ENCODE peak calls at places on chromosomes 5 and 9, in five cellular contexts. E is CD4-positive, CD25-positive, alpha-beta regulatory T cell; I is heart left ventricle; A is activated gamma-delta T cell; N is HuH-7.5. C is an unnamed sample.

GRCh38 chr5:149549461-149550266 is 1.6 kb downstream of the CSNK1A1 start:
- DNase-seq in A (no peak), I (no peak), E (peak; percentile 26), N (no peak), C (no peak)

GRCh38 chr5:67414712-67415111 is 218.1 kb upstream of the CD180 start:
- DNase-seq in E (no peak), N (no peak), I (no peak), A (no peak), C (no peak)

GRCh38 chr9:16321461-16322119 is 548.9 kb downstream of the BNC2 start:
- DNase-seq in E (no peak), A (no peak), N (no peak), I (no peak), C (no peak)

GRCh38 chr9:134626576-134627416 is 14.8 kb upstream of the COL5A1 start:
- DNase-seq in I (no peak), A (no peak), E (no peak), N (no peak), C (no peak)

GRCh38 chr5:141560141-141560540 is 58.7 kb downstream of the DIAPH1 start:
- DNase-seq in N (no peak), I (no peak), A (no peak), E (no peak), C (peak; percentile 40)

GRCh38 chr5:133253076-133253475 is 201.3 kb downstream of the HSPA4 start:
- DNase-seq in E (no peak), A (no peak), I (no peak), N (no peak), C (no peak)

GRCh38 chr9:107389617-107390071 is 99.9 kb downstream of the KLF4 start:
- DNase-seq in I (no peak), N (peak; percentile 43), A (no peak), E (no peak), C (peak; percentile 44)

GRCh38 chr9:78021692-78022091 is 9.9 kb downstream of the GNAQ start:
- DNase-seq in A (no peak), E (no peak), I (peak; percentile 35), N (no peak), C (no peak)

GRCh38 chr9:14661421-14662059 is 31.7 kb downstream of the ZDHHC21 start:
- DNase-seq in E (no peak), I (no peak), N (peak; percentile 15), A (no peak), C (peak; percentile 44)

GRCh38 chr5:151707566-151707965 is 20.9 kb upstream of the SPARC start:
- DNase-seq in N (no peak), E (no peak), A (no peak), I (peak; percentile 18), C (no peak)

GRCh38 chr9:136697821-136698526 is 10.7 kb upstream of the AGPAT2 start:
- DNase-seq in E (no peak), I (no peak), N (peak; percentile 90), A (no peak), C (no peak)

GRCh38 chr9:131557855-131558548 is 12.7 kb downstream of the PRRT1B start:
- DNase-seq in E (no peak), A (no peak), I (no peak), N (no peak), C (no peak)

GRCh38 chr5:143955140-143955539 is 143.2 kb downstream of the HMHB1 start:
- DNase-seq in E (no peak), N (no peak), A (no peak), I (peak; percentile 41), C (no peak)

GRCh38 chr9:134211811-134212460 is 47.6 kb upstream of the RNU6ATAC start:
- DNase-seq in E (no peak), I (no peak), A (no peak), N (no peak), C (no peak)

GRCh38 chr5:84724683-84725082 is 340.0 kb upstream of the EDIL3 start:
- DNase-seq in A (no peak), I (no peak), N (no peak), E (no peak), C (no peak)

GRCh38 chr5:69368458-69369368 is 607 bp downstream of the AK6 start:
- DNase-seq in E (peak; percentile 12), N (peak; percentile 29), A (no peak), I (no peak), C (no peak)

GRCh38 chr5:179805070-179805528 is 1.6 kb downstream of the MGAT4B start:
- DNase-seq in N (no peak), A (no peak), E (no peak), I (no peak), C (no peak)

GRCh38 chr9:118643118-118643517 is 726.1 kb downstream of the BRINP1 start:
- DNase-seq in N (no peak), E (no peak), I (no peak), A (no peak), C (no peak)

GRCh38 chr5:140243855-140244254 is 59.0 kb downstream of the PFDN1 start:
- DNase-seq in I (no peak), E (no peak), A (no peak), N (no peak), C (no peak)

GRCh38 chr9:125277411-125277810 is 15.8 kb downstream of the GAPVD1 start:
- DNase-seq in I (no peak), A (no peak), E (no peak), N (no peak), C (no peak)

GRCh38 chr5:164203581-164204225 is 698.3 kb downstream of the MAT2B start:
- DNase-seq in E (no peak), A (no peak), N (no peak), I (no peak), C (no peak)

GRCh38 chr9:131277673-131278420 is 1.5 kb upstream of the FAM78A start:
- DNase-seq in I (peak; percentile 92), N (peak; percentile 100), A (peak; percentile 34), E (peak; percentile 70), C (peak; percentile 93)

GRCh38 chr5:67188274-67188857 is 8.2 kb downstream of the CD180 start:
- DNase-seq in A (no peak), E (no peak), N (no peak), I (no peak), C (no peak)

GRCh38 chr9:116359958-116360357 is 206.4 kb downstream of the PAPPA start:
- DNase-seq in N (no peak), A (no peak), E (no peak), I (no peak), C (no peak)

GRCh38 chr5:86546050-86546449 is 71.7 kb upstream of the COX7C start:
- DNase-seq in N (no peak), I (no peak), E (no peak), A (no peak), C (no peak)

GRCh38 chr5:152632380-152632779 is 227.3 kb upstream of the NMUR2 start:
- DNase-seq in E (no peak), A (no peak), I (no peak), N (no peak), C (peak; percentile 7)

GRCh38 chr9:90478821-90479220 is 163.8 kb downstream of the DIRAS2 start:
- DNase-seq in I (no peak), N (no peak), A (no peak), E (no peak), C (no peak)

GRCh38 chr5:41736641-41737040 is 133.6 kb downstream of the OXCT1 start:
- DNase-seq in E (no peak), I (no peak), N (no peak), A (no peak), C (no peak)

GRCh38 chr5:171606414-171607024 is 179.1 kb upstream of the SMIM23 start:
- DNase-seq in E (no peak), A (no peak), N (no peak), I (no peak), C (no peak)

GRCh38 chr9:120755827-120756434 is 37.3 kb downstream of the FBXW2 start:
- DNase-seq in A (no peak), E (peak; percentile 62), I (peak; percentile 18), N (peak; percentile 66), C (peak; percentile 61)